ENCODE peak calls at places on chromosomes 3 and 15, in seven cellular contexts. U, F, V, S, D, Z and L are unnamed samples.

GRCh38 chr15:74200394-74200793 is 2.2 kb downstream of the STRA6 start:
- DNase-seq in U (peak), F (no peak), V (no peak), S (no peak), D (peak), Z (no peak), L (peak)

GRCh38 chr15:65355173-65355982 is 22.4 kb downstream of the IGDCC3 start:
- DNase-seq in U (no peak), F (no peak), V (peak), S (no peak), D (peak), Z (peak), L (no peak)

GRCh38 chr3:66483006-66483928 is 17.6 kb downstream of the LRIG1 start:
- DNase-seq in U (peak), F (peak), V (no peak), S (peak), D (peak), Z (peak), L (no peak)

GRCh38 chr15:44102675-44103254 is 92.3 kb downstream of the FRMD5 start:
- DNase-seq in U (no peak), F (no peak), V (no peak), S (peak), D (peak), Z (no peak), L (peak)

GRCh38 chr15:43048935-43049334 is 56.9 kb downstream of the UBR1 start:
- DNase-seq in U (no peak), F (no peak), V (no peak), S (no peak), D (no peak), Z (no peak), L (no peak)

GRCh38 chr15:81016253-81017068 is 15.7 kb downstream of the TLNRD1 start:
- DNase-seq in U (no peak), F (no peak), V (no peak), S (no peak), D (peak), Z (no peak), L (no peak)

GRCh38 chr3:62073038-62073437 is 300.3 kb downstream of the FEZF2 start:
- DNase-seq in U (no peak), F (no peak), V (no peak), S (no peak), D (peak), Z (no peak), L (no peak)

GRCh38 chr3:146217324-146217723 is 33.6 kb downstream of the PLSCR4 start:
- DNase-seq in U (no peak), F (no peak), V (no peak), S (no peak), D (peak), Z (no peak), L (no peak)

GRCh38 chr3:25468866-25469319 is 40.8 kb downstream of the RARB start:
- DNase-seq in U (peak), F (peak), V (peak), S (no peak), D (peak), Z (peak), L (no peak)

GRCh38 chr15:72758195-72758594 is 25.4 kb downstream of the ADPGK start:
- DNase-seq in U (no peak), F (no peak), V (no peak), S (no peak), D (peak), Z (no peak), L (peak)

GRCh38 chr15:49238342-49238741 is 68.3 kb downstream of the GALK2 start:
- DNase-seq in U (no peak), F (no peak), V (no peak), S (no peak), D (peak), Z (no peak), L (no peak)

GRCh38 chr3:195868336-195868865 is 40.0 kb downstream of the TNK2 start:
- DNase-seq in U (no peak), F (no peak), V (no peak), S (no peak), D (no peak), Z (no peak), L (no peak)

GRCh38 chr15:41581110-41581509 is 22.1 kb downstream of the TYRO3 start:
- DNase-seq in U (no peak), F (no peak), V (no peak), S (no peak), D (peak), Z (peak), L (no peak)

GRCh38 chr3:141229132-141229531 is 2.5 kb upstream of the PXYLP1 start:
- DNase-seq in U (no peak), F (no peak), V (no peak), S (no peak), D (no peak), Z (no peak), L (no peak)

GRCh38 chr15:71186971-71187960 is 72.0 kb downstream of the THSD4 start:
- DNase-seq in U (no peak), F (no peak), V (no peak), S (no peak), D (no peak), Z (no peak), L (no peak)

GRCh38 chr3:33385423-33385822 is 54.8 kb downstream of the UBP1 start:
- DNase-seq in U (no peak), F (no peak), V (no peak), S (no peak), D (no peak), Z (no peak), L (no peak)

GRCh38 chr3:122392868-122393844 is 9.2 kb downstream of the FAM162A start:
- DNase-seq in U (no peak), F (no peak), V (no peak), S (no peak), D (peak), Z (no peak), L (no peak)

GRCh38 chr3:197908957-197909701 is 40.9 kb upstream of the RPL35A start:
- DNase-seq in U (no peak), F (no peak), V (no peak), S (no peak), D (peak), Z (no peak), L (no peak)

GRCh38 chr15:63553388-63553791 is 43.8 kb upstream of the FBXL22 start:
- DNase-seq in U (no peak), F (no peak), V (no peak), S (peak), D (peak), Z (no peak), L (peak)

GRCh38 chr3:52052831-52053306 is 3.5 kb downstream of the DUSP7 start:
- DNase-seq in U (peak), F (peak), V (peak), S (peak), D (peak), Z (peak), L (no peak)

GRCh38 chr3:124246949-124247348 is 255.0 kb upstream of the ROPN1 start:
- DNase-seq in U (no peak), F (no peak), V (no peak), S (no peak), D (peak), Z (no peak), L (no peak)

GRCh38 chr15:70055601-70056051 is 42.1 kb downstream of the TLE3 start:
- DNase-seq in U (no peak), F (peak), V (peak), S (no peak), D (no peak), Z (no peak), L (no peak)

GRCh38 chr3:119647843-119648575 is 12.4 kb downstream of the POPDC2 start:
- DNase-seq in U (no peak), F (peak), V (no peak), S (no peak), D (peak), Z (no peak), L (no peak)

GRCh38 chr3:47571391-47572165 is 7.1 kb downstream of the CSPG5 start:
- DNase-seq in U (no peak), F (no peak), V (no peak), S (no peak), D (peak), Z (no peak), L (no peak)

GRCh38 chr3:150248116-150248864 is 159.8 kb upstream of the TSC22D2 start:
- DNase-seq in U (no peak), F (no peak), V (no peak), S (no peak), D (peak), Z (no peak), L (no peak)

GRCh38 chr3:154310840-154311239 is 13.4 kb downstream of the DHX36 start:
- DNase-seq in U (no peak), F (no peak), V (no peak), S (no peak), D (peak), Z (no peak), L (no peak)

GRCh38 chr3:179425075-179425474 is 26.2 kb downstream of the GNB4 start:
- DNase-seq in U (no peak), F (no peak), V (no peak), S (no peak), D (no peak), Z (no peak), L (no peak)

GRCh38 chr15:75031773-75032302 is 8.4 kb downstream of the PPCDC start:
- DNase-seq in U (no peak), F (no peak), V (no peak), S (no peak), D (no peak), Z (no peak), L (no peak)

GRCh38 chr3:155217591-155217990 is 75.9 kb downstream of the STRIT1 start:
- DNase-seq in U (no peak), F (no peak), V (no peak), S (no peak), D (peak), Z (no peak), L (no peak)

GRCh38 chr3:100099621-100100020 is 14.7 kb downstream of the FILIP1L start:
- DNase-seq in U (no peak), F (no peak), V (no peak), S (no peak), D (no peak), Z (no peak), L (no peak)

GRCh38 chr3:146100180-146100579 is 60.8 kb downstream of the PLOD2 start:
- DNase-seq in U (no peak), F (no peak), V (no peak), S (no peak), D (no peak), Z (no peak), L (no peak)

GRCh38 chr3:16288664-16289063 is 23.7 kb downstream of the OXNAD1 start:
- DNase-seq in U (peak), F (no peak), V (no peak), S (no peak), D (no peak), Z (no peak), L (no peak)
- H3K27ac ChIP-seq in U (peak), F (peak), V (peak), S (peak), D (no peak), Z (no peak), L (no peak)

GRCh38 chr3:193085655-193086054 is 155.4 kb upstream of the PLAAT1 start:
- DNase-seq in U (no peak), F (no peak), V (no peak), S (no peak), D (no peak), Z (no peak), L (no peak)

GRCh38 chr3:193086688-193087087 is 154.3 kb upstream of the PLAAT1 start:
- DNase-seq in U (no peak), F (no peak), V (no peak), S (no peak), D (no peak), Z (no peak), L (no peak)

DNA sequence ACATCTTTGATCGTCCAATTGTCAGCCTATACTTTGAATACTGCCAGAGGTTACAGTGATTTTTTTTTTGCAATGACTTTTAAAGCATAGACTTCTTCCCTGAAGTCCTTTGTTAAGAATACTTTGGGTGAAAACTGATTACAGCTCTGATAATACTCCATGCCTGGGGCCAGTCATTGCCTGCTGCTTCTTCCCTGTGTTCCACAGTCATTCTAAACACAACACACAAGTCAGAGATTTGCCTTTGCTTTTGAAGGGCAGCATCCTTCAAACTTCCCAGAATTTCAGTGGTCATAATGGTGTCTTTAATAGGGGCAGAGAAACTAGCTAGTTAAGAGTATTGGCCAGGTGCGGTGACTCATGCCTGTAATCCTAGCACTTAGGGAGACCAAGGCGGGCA is 153.7 kb upstream of the PLAAT1 start:
- DNase-seq in U (no peak), F (no peak), V (no peak), S (no peak), D (no peak), Z (no peak), L (no peak)
- H3K27ac ChIP-seq in U (no peak), F (no peak), V (no peak), S (no peak), D (no peak), Z (no peak), L (no peak)

GRCh38 chr3:30684361-30684760 is 78.0 kb downstream of the TGFBR2 start:
- DNase-seq in U (no peak), F (no peak), V (no peak), S (no peak), D (no peak), Z (no peak), L (no peak)

GRCh38 chr3:30681276-30682211 is 75.1 kb downstream of the TGFBR2 start:
- DNase-seq in U (peak), F (peak), V (peak), S (no peak), D (peak), Z (no peak), L (no peak)

GRCh38 chr3:30685267-30685667 is 78.9 kb downstream of the TGFBR2 start:
- DNase-seq in U (no peak), F (no peak), V (no peak), S (no peak), D (no peak), Z (no peak), L (no peak)

GRCh38 chr3:30682434-30683155 is 76.2 kb downstream of the TGFBR2 start:
- DNase-seq in U (no peak), F (no peak), V (no peak), S (no peak), D (peak), Z (no peak), L (no peak)

DNA sequence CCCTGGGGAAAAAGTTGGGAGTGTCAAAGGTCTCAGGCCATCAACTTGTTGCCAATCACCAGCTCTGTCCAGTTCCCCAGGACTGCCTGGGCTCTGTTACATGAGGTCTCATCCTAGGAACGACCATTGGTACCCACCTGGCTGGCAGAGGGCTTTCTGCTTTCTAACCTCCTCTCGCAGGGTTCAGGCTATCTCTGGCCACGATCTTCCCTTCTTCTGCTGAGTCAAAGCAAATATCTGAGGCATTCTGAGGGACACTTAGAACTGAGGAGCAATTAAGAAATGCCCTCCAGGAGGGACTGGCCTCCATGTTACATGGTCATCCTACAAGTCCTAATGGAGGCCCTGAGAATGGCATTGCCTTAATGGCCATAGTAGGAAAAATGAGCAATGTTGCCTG is 77.4 kb downstream of the TGFBR2 start:
- DNase-seq in U (no peak), F (no peak), V (no peak), S (no peak), D (no peak), Z (no peak), L (no peak)
- H3K27ac ChIP-seq in U (no peak), F (no peak), V (peak), S (no peak), D (no peak), Z (no peak), L (no peak)

GRCh38 chr3:159877924-159878323 is 110.7 kb upstream of the IL12A start:
- DNase-seq in U (no peak), F (no peak), V (no peak), S (no peak), D (peak), Z (no peak), L (no peak)

GRCh38 chr3:159867372-159867771 is 121.3 kb upstream of the IL12A start:
- DNase-seq in U (no peak), F (no peak), V (no peak), S (no peak), D (no peak), Z (no peak), L (no peak)

GRCh38 chr3:159870723-159871122 is 117.9 kb upstream of the IL12A start:
- DNase-seq in U (no peak), F (no peak), V (no peak), S (no peak), D (no peak), Z (no peak), L (no peak)

GRCh38 chr3:159872374-159873109 is 116.1 kb upstream of the IL12A start:
- DNase-seq in U (no peak), F (no peak), V (no peak), S (no peak), D (peak), Z (no peak), L (peak)
- H3K27ac ChIP-seq in U (peak), F (peak), V (peak), S (no peak), D (peak), Z (no peak), L (peak)